ENCODE peak calls at places on chromosomes 2 and 18, in five cellular contexts. U is lower lobe of right lung; E is A549; I is CD4-positive, alpha-beta T cell; M is progenitor cell of endocrine pancreas. B is an unnamed sample.

GRCh38 chr18:61992923-61993322 is 100.1 kb upstream of the RNF152 start:
- DNase-seq in U (no peak), E (no peak), I (no peak), M (no peak), B (no peak)

GRCh38 chr2:48274040-48274439 is 255.9 kb upstream of the STON1 start:
- DNase-seq in U (no peak), E (no peak), I (no peak), M (no peak), B (no peak)

GRCh38 chr18:13137041-13137938 is 81.3 kb upstream of the LDLRAD4 start:
- DNase-seq in U (peak), E (no peak), I (no peak), M (peak), B (peak)

GRCh38 chr2:203804070-203804469 is 63.5 kb upstream of the CTLA4 start:
- DNase-seq in U (no peak), E (no peak), I (peak), M (no peak), B (no peak)

GRCh38 chr2:12169721-12170120 is 423.3 kb downstream of the LPIN1 start:
- DNase-seq in U (no peak), E (no peak), I (peak), M (no peak), B (no peak)

GRCh38 chr2:237597680-237598145 is 7.2 kb upstream of the RAB17 start:
- DNase-seq in U (no peak), E (no peak), I (no peak), M (no peak), B (no peak)

GRCh38 chr2:126883661-126884030 is 15.0 kb upstream of the TEX51 start:
- DNase-seq in U (no peak), E (no peak), I (no peak), M (no peak), B (no peak)

GRCh38 chr2:190023860-190024259 is 38.7 kb downstream of the MSTN start:
- DNase-seq in U (no peak), E (peak), I (no peak), M (no peak), B (no peak)

GRCh38 chr18:74906189-74906588 is 302.8 kb downstream of the PTGR3 start:
- DNase-seq in U (no peak), E (no peak), I (no peak), M (no peak), B (no peak)

GRCh38 chr2:200862532-200863000 is 1.9 kb downstream of the CLK1 start:
- DNase-seq in U (no peak), E (no peak), I (peak), M (no peak), B (no peak)

GRCh38 chr2:113167115-113167932 is 6.4 kb upstream of the PSD4 start:
- DNase-seq in U (peak), E (no peak), I (peak), M (no peak), B (no peak)

GRCh38 chr2:127623388-127624320 is 22.3 kb upstream of the GPR17 start:
- DNase-seq in U (peak), E (no peak), I (no peak), M (no peak), B (no peak)

GRCh38 chr18:57909620-57910019 is 106.5 kb upstream of the ATP8B1 start:
- DNase-seq in U (no peak), E (no peak), I (no peak), M (no peak), B (no peak)

GRCh38 chr2:63058742-63059433 is 8.3 kb downstream of the OTX1 start:
- DNase-seq in U (no peak), E (no peak), I (no peak), M (peak), B (no peak)

GRCh38 chr18:34993289-34993688 is 47.9 kb upstream of the MAPRE2 start:
- DNase-seq in U (no peak), E (no peak), I (no peak), M (no peak), B (no peak)

GRCh38 chr2:54722641-54723299 is 692 bp upstream of the EML6 start:
- DNase-seq in U (no peak), E (peak), I (no peak), M (no peak), B (no peak)

GRCh38 chr2:227783404-227784138 is 30.1 kb upstream of the CCL20 start:
- DNase-seq in U (no peak), E (no peak), I (no peak), M (no peak), B (no peak)

GRCh38 chr18:7590800-7591560 is 23.9 kb downstream of the PTPRM start:
- DNase-seq in U (no peak), E (no peak), I (no peak), M (no peak), B (no peak)

GRCh38 chr2:287471-287885 is 413 bp downstream of the ALKAL2 start:
- DNase-seq in U (peak), E (no peak), I (no peak), M (peak), B (peak)

GRCh38 chr2:85110991-85111560 is 22.1 kb upstream of the TCF7L1 start:
- DNase-seq in U (no peak), E (no peak), I (no peak), M (no peak), B (no peak)

GRCh38 chr2:201357216-201357615 is at the start of gene FLACC1:
- DNase-seq in U (no peak), E (peak), I (no peak), M (no peak), B (no peak)

GRCh38 chr2:149733936-149734685 is 146.5 kb upstream of the MMADHC start:
- DNase-seq in U (no peak), E (peak), I (no peak), M (no peak), B (no peak)

GRCh38 chr2:147760984-147761383 is 83.8 kb upstream of the ACVR2A start:
- DNase-seq in U (no peak), E (no peak), I (no peak), M (no peak), B (no peak)

GRCh38 chr2:42618972-42619371 is 50.5 kb downstream of the MTA3 start:
- DNase-seq in U (no peak), E (no peak), I (no peak), M (no peak), B (no peak)

GRCh38 chr18:35171315-35171987 is 69.4 kb upstream of the ZNF397 start:
- DNase-seq in U (no peak), E (no peak), I (no peak), M (no peak), B (no peak)

GRCh38 chr2:22999951-23000350 is 385.0 kb upstream of the KLHL29 start:
- DNase-seq in U (no peak), E (no peak), I (no peak), M (no peak), B (no peak)

GRCh38 chr2:70044290-70045040 is 42.8 kb upstream of the PCBP1 start:
- DNase-seq in U (no peak), E (no peak), I (no peak), M (no peak), B (no peak)

GRCh38 chr2:190121971-190122370 is 59.4 kb upstream of the MSTN start:
- DNase-seq in U (no peak), E (peak), I (no peak), M (no peak), B (no peak)

GRCh38 chr2:240567137-240567871 is 980 bp upstream of the RNPEPL1 start:
- DNase-seq in U (peak), E (no peak), I (peak), M (no peak), B (peak)

GRCh38 chr2:240564191-240564570 is 4.0 kb downstream of the DUSP28 start:
- DNase-seq in U (no peak), E (no peak), I (no peak), M (no peak), B (no peak)

GRCh38 chr2:240565267-240566202 is 2.7 kb upstream of the RNPEPL1 start:
- DNase-seq in U (peak), E (peak), I (peak), M (no peak), B (peak)

GRCh38 chr2:240566203-240567136 is 1.8 kb upstream of the RNPEPL1 start:
- DNase-seq in U (peak), E (no peak), I (peak), M (peak), B (peak)

DNA sequence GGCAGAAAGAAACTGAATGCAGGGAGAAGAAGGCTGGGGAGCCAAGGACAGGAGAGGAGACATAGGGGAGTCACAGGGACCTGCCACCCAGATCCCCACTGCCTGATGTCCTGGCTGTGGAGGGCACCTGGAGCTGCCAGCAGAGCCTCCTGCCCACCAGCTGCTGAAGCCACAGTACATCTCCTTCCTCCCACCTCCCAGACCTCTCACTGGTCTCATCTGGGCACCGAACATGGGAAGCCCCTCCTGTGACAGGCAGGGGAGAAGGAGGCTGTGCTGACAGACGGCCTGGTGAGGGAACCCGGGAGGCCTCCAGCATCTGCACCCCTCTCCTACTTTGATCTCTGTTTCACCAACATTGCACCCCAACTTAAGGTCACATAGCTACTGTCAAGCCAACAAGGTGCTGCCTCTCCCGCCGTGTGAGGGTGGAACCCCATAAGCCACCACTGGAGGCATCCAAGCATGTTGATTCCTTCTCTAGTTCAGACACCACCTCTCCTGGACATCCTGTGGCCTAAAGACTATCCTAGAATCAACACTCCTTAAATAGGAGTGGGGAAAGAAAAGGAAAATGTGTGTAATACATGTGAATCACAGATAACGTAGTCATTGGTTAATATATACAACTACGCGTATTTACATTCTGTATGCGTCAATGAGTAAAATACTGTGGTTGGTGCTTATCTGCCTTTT is 3.6 kb upstream of the RNPEPL1 start:
- DNase-seq in U (no peak), E (no peak), I (peak), M (no peak), B (peak)
- TF ChIP-seq CTCF in U (no peak), E (no peak), I (peak), M (no peak), B (no peak)

DNA sequence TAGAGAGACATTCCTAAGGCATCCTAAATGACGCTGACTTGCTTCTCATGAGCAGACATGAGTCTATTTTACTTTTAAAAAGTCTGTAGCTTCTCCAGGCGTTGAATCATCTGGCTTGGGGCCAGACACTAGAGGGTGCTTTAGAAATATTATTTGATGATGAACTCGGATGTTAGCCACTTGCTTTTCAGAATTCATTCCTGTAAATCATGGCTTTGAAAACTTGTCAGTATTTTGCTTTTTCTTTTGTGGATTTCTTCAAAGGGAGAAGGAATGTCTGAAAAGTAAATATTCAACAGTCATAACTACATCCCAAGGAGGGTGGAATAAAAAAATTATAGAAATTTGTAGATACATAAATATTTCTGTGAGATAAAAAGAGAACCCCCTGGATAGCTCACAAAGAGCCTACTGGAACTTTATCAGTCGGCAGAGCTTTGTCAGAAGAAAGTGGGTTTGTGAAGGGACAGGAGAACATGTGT is 370.8 kb downstream of the OSR1 start:
- DNase-seq in U (peak), E (peak), I (no peak), M (no peak), B (no peak)
- TF ChIP-seq CTCF in U (peak), E (peak), I (no peak), M (no peak), B (no peak)

DNA sequence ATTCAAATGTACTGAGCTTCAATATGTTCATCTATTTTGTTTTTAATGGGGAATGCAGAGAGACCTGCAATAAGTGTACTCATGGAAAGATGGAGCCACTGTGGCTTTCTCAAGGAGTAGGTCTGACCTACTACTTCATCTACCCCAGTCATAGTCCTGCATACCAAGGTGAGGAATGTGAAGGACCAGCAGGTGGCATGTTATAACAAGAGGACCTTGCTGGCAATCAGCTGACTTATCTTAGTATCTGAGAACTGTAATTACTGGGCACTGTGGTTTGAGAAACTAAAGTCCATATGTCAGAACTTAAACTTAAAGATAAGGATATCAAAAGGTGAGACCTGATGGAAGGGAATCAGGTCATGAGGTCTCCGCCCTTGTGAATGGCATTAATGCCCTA is 1104.2 kb downstream of the BCL11A start:
- DNase-seq in U (no peak), E (no peak), I (no peak), M (no peak), B (no peak)
- TF ChIP-seq CTCF in U (no peak), E (no peak), I (no peak), M (no peak), B (no peak)

GRCh38 chr2:102736607-102737409 is 25.0 kb upstream of the TMEM182 start:
- DNase-seq in U (peak), E (peak), I (peak), M (peak), B (peak)
- TF ChIP-seq CTCF in U (no peak), E (no peak), I (no peak), M (no peak), B (no peak)

GRCh38 chr2:112020561-112020960 is 34.5 kb upstream of the TMEM87B start:
- DNase-seq in U (no peak), E (no peak), I (no peak), M (no peak), B (no peak)
- TF ChIP-seq CTCF in U (no peak), E (no peak), I (no peak), M (peak), B (no peak)

DNA sequence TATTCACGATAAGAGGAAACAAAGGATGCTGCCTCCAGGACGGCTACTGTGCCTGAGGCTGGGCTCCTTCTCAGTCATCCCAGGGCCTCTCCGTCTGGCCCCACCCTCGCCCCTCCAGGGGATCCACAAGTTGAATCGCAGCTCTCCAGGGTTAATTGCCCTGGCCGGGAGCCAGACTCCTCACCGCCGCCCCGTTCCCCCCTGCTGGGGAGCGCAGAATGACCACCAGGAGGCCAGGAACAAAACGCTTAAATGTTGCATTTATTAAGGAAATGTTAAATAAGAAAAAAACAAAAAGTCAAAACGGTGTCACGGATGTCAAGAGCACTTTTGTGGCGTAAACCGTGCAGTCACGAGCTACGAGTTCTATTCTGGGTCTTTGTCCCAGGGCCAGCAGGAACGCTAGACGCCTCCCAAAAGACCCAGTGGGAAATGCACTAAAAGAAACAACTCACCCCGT is 1.4 kb downstream of the RPRM start:
- DNase-seq in U (no peak), E (no peak), I (no peak), M (no peak), B (peak)
- TF ChIP-seq CTCF in U (no peak), E (no peak), I (no peak), M (peak), B (peak)